ENCODE peak calls at places on chromosome 20, in seven cellular contexts. One of them, this sample, is unnamed.

GRCh38 chr20:63974402-63975200 is 4.8 kb downstream of the SAMD10 start:
- DNase-seq in HL-60: no peak
- DNase-seq in dorsolateral prefrontal cortex: no peak
- DNase-seq in left lung: no peak
- DNase-seq in GM23338: no peak
- DNase-seq in IMR-90: peak; percentile 74
- DNase-seq in cardiac muscle cell: no peak
- DNase-seq in this sample: peak; percentile 66

GRCh38 chr20:16488086-16488485 is 85.2 kb downstream of the KIF16B start:
- DNase-seq in HL-60: no peak
- DNase-seq in IMR-90: no peak
- DNase-seq in cardiac muscle cell: no peak
- DNase-seq in left lung: no peak
- DNase-seq in GM23338: no peak
- DNase-seq in dorsolateral prefrontal cortex: no peak
- DNase-seq in this sample: no peak

GRCh38 chr20:53547664-53548239 is 45.9 kb downstream of the ZNF217 start:
- DNase-seq in cardiac muscle cell: peak; percentile 83
- DNase-seq in GM23338: peak; percentile 90
- DNase-seq in IMR-90: peak; percentile 76
- DNase-seq in dorsolateral prefrontal cortex: no peak
- DNase-seq in HL-60: peak; percentile 58
- DNase-seq in left lung: no peak
- DNase-seq in this sample: peak; percentile 10

GRCh38 chr20:18165553-18165952 is 27.9 kb downstream of the KAT14 start:
- DNase-seq in dorsolateral prefrontal cortex: no peak
- DNase-seq in IMR-90: peak; percentile 12
- DNase-seq in HL-60: no peak
- DNase-seq in cardiac muscle cell: no peak
- DNase-seq in GM23338: no peak
- DNase-seq in left lung: no peak
- DNase-seq in this sample: no peak

GRCh38 chr20:2108987-2109386 is 7.4 kb downstream of the STK35 start:
- DNase-seq in IMR-90: peak; percentile 80
- DNase-seq in left lung: no peak
- DNase-seq in dorsolateral prefrontal cortex: no peak
- DNase-seq in cardiac muscle cell: peak; percentile 64
- DNase-seq in GM23338: no peak
- DNase-seq in HL-60: no peak
- DNase-seq in this sample: peak; percentile 30

GRCh38 chr20:17917832-17918618 is 50.6 kb downstream of the SNX5 start:
- DNase-seq in GM23338: no peak
- DNase-seq in IMR-90: no peak
- DNase-seq in left lung: no peak
- DNase-seq in cardiac muscle cell: no peak
- DNase-seq in dorsolateral prefrontal cortex: no peak
- DNase-seq in HL-60: no peak
- DNase-seq in this sample: no peak

GRCh38 chr20:4016349-4017050 is 1.1 kb upstream of the RNF24 start:
- DNase-seq in cardiac muscle cell: no peak
- DNase-seq in HL-60: no peak
- DNase-seq in left lung: no peak
- DNase-seq in dorsolateral prefrontal cortex: no peak
- DNase-seq in GM23338: no peak
- DNase-seq in IMR-90: no peak
- DNase-seq in this sample: no peak

GRCh38 chr20:22379472-22379871 is 204.9 kb downstream of the FOXA2 start:
- DNase-seq in dorsolateral prefrontal cortex: no peak
- DNase-seq in GM23338: no peak
- DNase-seq in IMR-90: no peak
- DNase-seq in cardiac muscle cell: peak; percentile 20
- DNase-seq in HL-60: no peak
- DNase-seq in left lung: no peak
- DNase-seq in this sample: peak; percentile 79

GRCh38 chr20:34710568-34710839 is 6.4 kb downstream of the TP53INP2 start:
- DNase-seq in HL-60: no peak
- DNase-seq in dorsolateral prefrontal cortex: no peak
- DNase-seq in left lung: no peak
- DNase-seq in GM23338: no peak
- DNase-seq in IMR-90: no peak
- DNase-seq in cardiac muscle cell: no peak
- DNase-seq in this sample: no peak

GRCh38 chr20:46967647-46968046 is 73.0 kb downstream of the EYA2 start:
- DNase-seq in HL-60: no peak
- DNase-seq in dorsolateral prefrontal cortex: no peak
- DNase-seq in left lung: no peak
- DNase-seq in IMR-90: no peak
- DNase-seq in GM23338: no peak
- DNase-seq in cardiac muscle cell: no peak
- DNase-seq in this sample: no peak

GRCh38 chr20:33437141-33437911 is 6.2 kb downstream of the SNTA1 start:
- DNase-seq in left lung: no peak
- DNase-seq in cardiac muscle cell: peak; percentile 83
- DNase-seq in HL-60: no peak
- DNase-seq in dorsolateral prefrontal cortex: peak; percentile 40
- DNase-seq in IMR-90: peak; percentile 44
- DNase-seq in GM23338: no peak
- DNase-seq in this sample: no peak

GRCh38 chr20:60057123-60057865 is 99.1 kb downstream of the CDH26 start:
- DNase-seq in GM23338: peak; percentile 86
- DNase-seq in cardiac muscle cell: peak; percentile 70
- DNase-seq in left lung: peak; percentile 61
- DNase-seq in IMR-90: peak; percentile 65
- DNase-seq in dorsolateral prefrontal cortex: peak; percentile 66
- DNase-seq in HL-60: peak; percentile 92
- DNase-seq in this sample: peak; percentile 34

GRCh38 chr20:7980332-7981046 is 39.1 kb downstream of the TMX4 start:
- DNase-seq in left lung: no peak
- DNase-seq in dorsolateral prefrontal cortex: no peak
- DNase-seq in HL-60: peak; percentile 48
- DNase-seq in IMR-90: peak; percentile 64
- DNase-seq in cardiac muscle cell: peak; percentile 77
- DNase-seq in GM23338: peak; percentile 51
- DNase-seq in this sample: no peak

DNA sequence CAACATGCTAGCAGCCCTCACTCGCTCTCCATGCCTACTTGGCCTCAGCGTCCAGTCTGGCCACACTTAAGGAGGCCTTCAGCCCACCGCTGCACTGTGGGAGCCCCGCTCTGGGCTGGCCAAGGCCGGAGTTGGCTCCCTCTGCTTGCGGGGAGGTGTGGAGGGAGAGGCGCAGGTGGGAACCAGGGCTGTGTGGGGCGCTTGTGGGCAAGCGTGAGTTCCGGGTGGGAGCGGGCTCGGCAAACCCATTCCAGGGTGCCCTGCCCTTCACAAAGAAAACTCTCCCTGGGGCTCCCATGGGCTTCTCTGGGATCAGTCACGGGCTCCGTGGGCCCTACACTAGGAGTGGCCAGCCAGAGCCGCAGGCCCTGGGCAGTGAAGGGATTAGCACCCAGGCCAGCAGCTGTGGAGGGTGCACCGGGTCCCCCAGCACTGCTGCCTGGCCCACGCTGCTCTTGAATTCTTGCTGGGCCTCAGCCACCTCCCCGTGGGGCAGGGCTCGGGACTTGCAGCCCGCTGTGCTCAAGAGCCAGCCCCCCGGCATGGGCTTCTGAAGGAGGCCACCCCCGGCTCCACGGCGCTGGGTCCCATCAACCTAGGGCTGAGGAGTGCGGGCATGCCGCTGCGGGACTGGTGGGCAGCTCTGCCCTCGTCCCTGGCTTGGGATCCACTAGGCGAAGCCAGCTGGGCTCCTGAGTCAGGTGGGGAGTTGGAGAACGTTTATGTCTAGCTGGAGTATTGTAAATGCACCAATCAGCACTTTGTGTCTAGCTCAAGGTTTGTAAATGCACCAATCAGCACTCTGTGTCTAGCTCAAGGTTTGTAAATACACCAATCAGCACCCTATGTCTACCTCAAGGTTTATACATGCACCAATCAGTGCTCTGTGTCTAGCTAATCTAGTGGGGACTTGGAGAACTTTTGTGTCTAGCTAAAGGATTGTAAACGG is 273.6 kb upstream of the SULF2 start:
- DNase-seq in HL-60: no peak
- DNase-seq in cardiac muscle cell: no peak
- DNase-seq in dorsolateral prefrontal cortex: no peak
- DNase-seq in IMR-90: no peak
- DNase-seq in left lung: no peak
- DNase-seq in GM23338: no peak
- DNase-seq in this sample: no peak
- H3K27me3 ChIP-seq in HL-60: no peaks in the 10 kb centered on the region
- H3K27me3 ChIP-seq in cardiac muscle cell: no peaks in the 10 kb centered on the region
- H3K27me3 ChIP-seq in dorsolateral prefrontal cortex: no peaks in the 10 kb centered on the region
- H3K27me3 ChIP-seq in IMR-90: no peaks in the 10 kb centered on the region
- H3K27me3 ChIP-seq in left lung: peaks cover 13% of the 10 kb centered on the region
- H3K27me3 ChIP-seq in GM23338: no peaks in the 10 kb centered on the region
- H3K27me3 ChIP-seq in this sample: peaks cover 8% of the 10 kb centered on the region

DNA sequence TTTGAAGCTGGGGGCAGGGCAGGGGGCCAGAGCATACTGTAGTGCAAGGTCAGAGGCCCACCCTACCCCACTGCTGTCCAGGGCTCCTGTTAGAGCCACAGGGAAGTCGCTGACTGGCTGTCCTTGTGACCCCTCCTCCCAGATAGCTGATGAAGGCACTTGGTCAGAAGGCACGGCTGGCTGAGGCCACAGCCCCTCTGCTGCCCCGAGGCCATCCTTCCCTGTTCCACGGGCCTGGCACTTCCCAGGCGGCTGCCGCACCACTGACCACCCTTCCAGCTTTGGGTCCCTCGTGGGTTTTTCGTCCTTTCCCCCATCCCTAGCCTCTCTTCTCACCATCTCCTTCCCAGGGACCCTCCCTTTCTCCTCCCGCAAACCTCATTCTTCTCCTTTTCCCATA is 9.2 kb upstream of the EMILIN3 start:
- DNase-seq in dorsolateral prefrontal cortex: no peak
- DNase-seq in left lung: no peak
- DNase-seq in GM23338: no peak
- DNase-seq in IMR-90: no peak
- DNase-seq in HL-60: no peak
- DNase-seq in cardiac muscle cell: no peak
- DNase-seq in this sample: no peak
- H3K27me3 ChIP-seq in dorsolateral prefrontal cortex: no peaks in the 10 kb centered on the region
- H3K27me3 ChIP-seq in left lung: peaks cover 35% of the 10 kb centered on the region
- H3K27me3 ChIP-seq in GM23338: no peaks in the 10 kb centered on the region
- H3K27me3 ChIP-seq in IMR-90: peaks cover 51% of the 10 kb centered on the region
- H3K27me3 ChIP-seq in HL-60: peaks cover 26% of the 10 kb centered on the region
- H3K27me3 ChIP-seq in cardiac muscle cell: no peaks in the 10 kb centered on the region
- H3K27me3 ChIP-seq in this sample: peaks cover 11% of the 10 kb centered on the region

DNA sequence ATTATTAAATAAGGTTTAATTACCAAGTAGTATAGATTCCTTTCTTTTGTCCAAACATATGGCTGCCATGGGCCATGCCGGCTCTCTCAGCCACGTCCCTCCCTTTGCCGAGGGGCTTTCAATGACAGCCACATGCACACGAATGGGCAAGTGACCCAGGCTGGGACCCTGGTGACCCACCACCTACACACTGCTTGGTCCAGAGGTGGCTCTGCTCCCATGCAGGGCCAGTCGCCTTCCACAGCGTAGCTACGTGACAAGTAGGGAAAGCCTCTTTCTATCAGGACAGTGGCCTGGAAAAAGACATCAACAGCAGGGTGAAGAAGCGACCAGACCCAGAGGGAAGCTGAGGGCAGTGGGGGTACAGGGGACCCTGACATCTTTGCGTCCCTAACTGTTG is 152.8 kb upstream of the CST7 start:
- DNase-seq in HL-60: no peak
- DNase-seq in left lung: no peak
- DNase-seq in cardiac muscle cell: no peak
- DNase-seq in GM23338: no peak
- DNase-seq in IMR-90: no peak
- DNase-seq in dorsolateral prefrontal cortex: no peak
- DNase-seq in this sample: no peak
- H3K27me3 ChIP-seq in HL-60: peaks cover 5% of the 10 kb centered on the region
- H3K27me3 ChIP-seq in left lung: peaks cover 11% of the 10 kb centered on the region
- H3K27me3 ChIP-seq in cardiac muscle cell: no peaks in the 10 kb centered on the region
- H3K27me3 ChIP-seq in GM23338: no peaks in the 10 kb centered on the region
- H3K27me3 ChIP-seq in IMR-90: peaks cover 9% of the 10 kb centered on the region
- H3K27me3 ChIP-seq in dorsolateral prefrontal cortex: no peaks in the 10 kb centered on the region
- H3K27me3 ChIP-seq in this sample: no peaks in the 10 kb centered on the region

GRCh38 chr20:62567246-62568044 is 74.9 kb upstream of the SLCO4A1 start:
- DNase-seq in HL-60: no peak
- DNase-seq in left lung: no peak
- DNase-seq in dorsolateral prefrontal cortex: no peak
- DNase-seq in cardiac muscle cell: no peak
- DNase-seq in GM23338: no peak
- DNase-seq in IMR-90: no peak
- DNase-seq in this sample: no peak

GRCh38 chr20:62568045-62568389 is 74.3 kb upstream of the SLCO4A1 start:
- DNase-seq in left lung: no peak
- DNase-seq in GM23338: no peak
- DNase-seq in IMR-90: no peak
- DNase-seq in cardiac muscle cell: no peak
- DNase-seq in dorsolateral prefrontal cortex: no peak
- DNase-seq in HL-60: no peak
- DNase-seq in this sample: no peak

GRCh38 chr20:62566266-62566665 is 76.0 kb upstream of the SLCO4A1 start:
- DNase-seq in cardiac muscle cell: no peak
- DNase-seq in dorsolateral prefrontal cortex: no peak
- DNase-seq in IMR-90: no peak
- DNase-seq in GM23338: no peak
- DNase-seq in left lung: no peak
- DNase-seq in HL-60: no peak
- DNase-seq in this sample: no peak

GRCh38 chr20:62564456-62565245 is 77.7 kb upstream of the SLCO4A1 start:
- DNase-seq in IMR-90: no peak
- DNase-seq in dorsolateral prefrontal cortex: no peak
- DNase-seq in cardiac muscle cell: no peak
- DNase-seq in left lung: no peak
- DNase-seq in GM23338: no peak
- DNase-seq in HL-60: no peak
- DNase-seq in this sample: no peak

DNA sequence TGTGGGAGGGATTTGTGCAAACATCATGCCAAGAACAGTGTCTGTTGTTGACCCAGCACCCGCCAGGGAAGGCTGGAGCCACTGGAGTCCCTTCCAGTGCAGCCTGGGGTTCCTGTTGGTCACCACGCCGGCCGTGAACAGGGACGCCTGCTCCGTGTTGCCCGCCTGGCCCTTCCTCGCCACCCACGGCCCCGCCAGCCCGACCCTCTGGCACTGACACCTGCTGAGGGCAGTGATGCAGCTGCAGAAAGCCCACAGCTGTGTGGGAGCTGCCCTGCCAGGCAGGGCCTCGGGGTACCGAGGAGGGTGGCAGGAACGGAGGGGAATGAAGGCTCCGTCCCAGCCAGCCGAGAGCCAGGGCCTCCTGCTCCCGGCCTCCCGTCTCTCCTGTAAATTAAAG is 75.5 kb upstream of the SLCO4A1 start:
- DNase-seq in dorsolateral prefrontal cortex: no peak
- DNase-seq in left lung: no peak
- DNase-seq in IMR-90: no peak
- DNase-seq in GM23338: no peak
- DNase-seq in HL-60: no peak
- DNase-seq in cardiac muscle cell: no peak
- DNase-seq in this sample: no peak
- H3K27me3 ChIP-seq in dorsolateral prefrontal cortex: no peaks in the 10 kb centered on the region
- H3K27me3 ChIP-seq in left lung: peaks cover 85% of the 10 kb centered on the region
- H3K27me3 ChIP-seq in IMR-90: peaks cover 36% of the 10 kb centered on the region
- H3K27me3 ChIP-seq in GM23338: no peaks in the 10 kb centered on the region
- H3K27me3 ChIP-seq in HL-60: peaks cover 10% of the 10 kb centered on the region
- H3K27me3 ChIP-seq in cardiac muscle cell: no peaks in the 10 kb centered on the region
- H3K27me3 ChIP-seq in this sample: no peaks in the 10 kb centered on the region

This sample was measured in MG63.